ENCODE peak calls at places on chromosomes 16 and 17, in four cellular contexts. I, C, T and F are unnamed samples.

GRCh38 chr16:24670623-24671454 is 58.6 kb upstream of the TNRC6A start:
- DNase-seq in C (no peak), I (peak), T (no peak), F (no peak)

GRCh38 chr16:15866451-15866850 is 9.6 kb upstream of the MYH11 start:
- DNase-seq in I (no peak), C (no peak), T (no peak), F (no peak)

GRCh38 chr16:22216191-22216831 is 10.2 kb downstream of the EEF2K start:
- DNase-seq in C (no peak), T (no peak), I (peak), F (peak)

GRCh38 chr16:27273670-27274522 is 5.3 kb upstream of the NSMCE1 start:
- DNase-seq in C (no peak), I (peak), T (no peak), F (no peak)

GRCh38 chr16:73890524-73891500 is 405.8 kb upstream of the PSMD7 start:
- DNase-seq in T (no peak), C (no peak), I (no peak), F (no peak)

GRCh38 chr17:79405823-79406222 is 205.0 kb downstream of the RBFOX3 start:
- DNase-seq in T (no peak), C (no peak), I (no peak), F (no peak)

GRCh38 chr16:57371494-57372371 is 557 bp upstream of the CX3CL1 start:
- DNase-seq in C (no peak), I (no peak), T (no peak), F (no peak)

GRCh38 chr17:31802502-31802901 is 56.5 kb downstream of the COPRS start:
- DNase-seq in C (no peak), I (no peak), T (no peak), F (no peak)

GRCh38 chr16:19329932-19330331 is 44.4 kb downstream of the CLEC19A start:
- DNase-seq in C (no peak), I (peak), T (no peak), F (no peak)

GRCh38 chr16:27460663-27461482 is 58.9 kb downstream of the IL21R start:
- DNase-seq in C (no peak), T (no peak), I (no peak), F (no peak)

GRCh38 chr17:45385331-45385997 is 47.2 kb downstream of the ARHGAP27 start:
- DNase-seq in C (peak), T (peak), I (peak), F (peak)

GRCh38 chr16:87319011-87319410 is 1.8 kb upstream of the C16orf95 start:
- DNase-seq in T (no peak), C (no peak), I (no peak), F (no peak)

GRCh38 chr17:69228576-69228975 is at the start of gene ABCA10:
- DNase-seq in T (no peak), C (no peak), I (no peak), F (no peak)

GRCh38 chr17:38341035-38341721 is 2.6 kb downstream of the GPR179 start:
- DNase-seq in T (no peak), I (peak), C (no peak), F (no peak)

GRCh38 chr17:48192321-48192731 is 84.8 kb downstream of the SNX11 start:
- DNase-seq in C (no peak), T (no peak), I (peak), F (no peak)

GRCh38 chr16:58628845-58629680 is 563 bp downstream of the CNOT1 start:
- DNase-seq in T (peak), I (peak), C (peak), F (peak)

GRCh38 chr16:2804728-2805127 is 6.5 kb downstream of the PRSS41 start:
- DNase-seq in I (no peak), C (no peak), T (no peak), F (no peak)

GRCh38 chr16:77657016-77657415 is 65.3 kb upstream of the NUDT7 start:
- DNase-seq in T (no peak), I (peak), C (no peak), F (no peak)

GRCh38 chr17:41178341-41178740 is 320 bp upstream of the KRTAP4-2 start:
- DNase-seq in C (no peak), I (peak), T (no peak), F (no peak)

GRCh38 chr16:87661561-87661960 is 59.3 kb downstream of the JPH3 start:
- DNase-seq in C (no peak), T (no peak), I (peak), F (peak)

GRCh38 chr16:65782537-65783290 is 583.8 kb upstream of the CDH5 start:
- DNase-seq in C (no peak), T (no peak), I (peak), F (no peak)

GRCh38 chr16:81945665-81946064 is 65.6 kb downstream of the SDR42E1 start:
- DNase-seq in C (no peak), I (peak), T (no peak), F (no peak)